ENCODE peak calls at places on chromosomes 6 and 20, in four cellular contexts. J, Z, M and B are unnamed samples.

GRCh38 chr6:160510199-160510598 is 153.9 kb downstream of the LPA start:
- DNase-seq in J (no peak), Z (peak; percentile 4), M (no peak), B (no peak)

GRCh38 chr20:20491110-20491783 is 123.3 kb downstream of the INSM1 start:
- DNase-seq in J (no peak), Z (peak; percentile 21), M (peak; percentile 28), B (no peak)

GRCh38 chr6:37535701-37536461 is 36.2 kb upstream of the CCDC167 start:
- DNase-seq in J (no peak), Z (no peak), M (no peak), B (no peak)

GRCh38 chr6:27296106-27296783 is 15.8 kb downstream of the POM121L2 start:
- DNase-seq in J (no peak), Z (peak; percentile 53), M (no peak), B (no peak)

GRCh38 chr6:357791-358341 is 33.7 kb upstream of the IRF4 start:
- DNase-seq in J (no peak), Z (no peak), M (no peak), B (no peak)

GRCh38 chr6:150537893-150538292 is 61.8 kb upstream of the PLEKHG1 start:
- DNase-seq in J (peak; percentile 56), Z (no peak), M (no peak), B (peak; percentile 24)

GRCh38 chr6:90079555-90080490 is 185.6 kb downstream of the GJA10 start:
- DNase-seq in J (no peak), Z (no peak), M (no peak), B (no peak)

GRCh38 chr6:35243386-35243958 is 16.1 kb upstream of the ZNF76 start:
- DNase-seq in J (no peak), Z (no peak), M (no peak), B (no peak)

GRCh38 chr6:89817481-89817880 is 2.1 kb downstream of the MDN1 start:
- DNase-seq in J (no peak), Z (no peak), M (no peak), B (no peak)

GRCh38 chr6:155483858-155484257 is 28.2 kb upstream of the NOX3 start:
- DNase-seq in J (no peak), Z (peak; percentile 53), M (no peak), B (no peak)

GRCh38 chr20:3595541-3595940 is 67.7 kb downstream of the GFRA4 start:
- DNase-seq in J (no peak), Z (no peak), M (no peak), B (no peak)

GRCh38 chr6:146578054-146578453 is 20.7 kb upstream of the ADGB start:
- DNase-seq in J (no peak), Z (no peak), M (no peak), B (no peak)

GRCh38 chr20:58895796-58896180 is 43.3 kb downstream of the GNAS start:
- DNase-seq in J (no peak), Z (peak; percentile 18), M (no peak), B (no peak)

GRCh38 chr6:46453221-46453620 is 38.0 kb downstream of the RCAN2 start:
- DNase-seq in J (no peak), Z (peak; percentile 84), M (peak; percentile 72), B (no peak)

GRCh38 chr20:15674253-15675145 is 898.7 kb downstream of the KIF16B start:
- DNase-seq in J (no peak), Z (no peak), M (no peak), B (no peak)

GRCh38 chr6:90669846-90670245 is 83.0 kb upstream of the MAP3K7 start:
- DNase-seq in J (no peak), Z (no peak), M (no peak), B (no peak)